ENCODE peak calls at places on chromosome 15, in four cellular contexts. C is HepG2, S is GM12878, F is K562. Q is an unnamed sample. For H3K4me1, the result is how much of the 10 kb centered on the place peaks cover.

GRCh38 chr15:67584157-67584556 is 41.7 kb downstream of the MAP2K5 start:
- DNase-seq in C (no peak), S (no peak), F (no peak), Q (no peak)

GRCh38 chr15:80788536-80788935 is 9.4 kb downstream of the CEMIP start:
- DNase-seq in C (no peak), S (no peak), F (no peak), Q (no peak)

GRCh38 chr15:25323420-25323819 is 115.4 kb downstream of the UBE3A start:
- DNase-seq in C (no peak), S (no peak), F (no peak), Q (no peak)

GRCh38 chr15:75347222-75348033 is 589 bp downstream of the NEIL1 start:
- DNase-seq in C (no peak), S (no peak), F (peak), Q (peak)

GRCh38 chr15:71262599-71262998 is 147.3 kb downstream of the THSD4 start:
- DNase-seq in C (no peak), S (no peak), F (no peak), Q (no peak)

GRCh38 chr15:70954176-70954575 is 61.5 kb downstream of the LRRC49 start:
- DNase-seq in C (no peak), S (no peak), F (no peak), Q (no peak)

GRCh38 chr15:44243146-44243545 is 45.4 kb upstream of the GOLM2 start:
- DNase-seq in C (no peak), S (no peak), F (no peak), Q (no peak)

GRCh38 chr15:59194639-59195325 is 11.9 kb upstream of the LDHAL6B start:
- DNase-seq in C (no peak), S (no peak), F (no peak), Q (no peak)

GRCh38 chr15:51494411-51495314 is 127.9 kb downstream of the DMXL2 start:
- DNase-seq in C (no peak), S (no peak), F (no peak), Q (no peak)

GRCh38 chr15:99566157-99566900 is 545 bp downstream of the MEF2A start:
- DNase-seq in C (no peak), S (no peak), F (peak), Q (no peak)
- H3K4me1 ChIP-seq in C (under half), S (under half), F (under half), Q (under half)

GRCh38 chr15:62977952-62978811 is 64.4 kb upstream of the TPM1 start:
- DNase-seq in C (no peak), S (no peak), F (no peak), Q (peak)
- TF ChIP-seq BHLHE40 in C (no peak), S (no peak), F (no peak), Q (no peak)

DNA sequence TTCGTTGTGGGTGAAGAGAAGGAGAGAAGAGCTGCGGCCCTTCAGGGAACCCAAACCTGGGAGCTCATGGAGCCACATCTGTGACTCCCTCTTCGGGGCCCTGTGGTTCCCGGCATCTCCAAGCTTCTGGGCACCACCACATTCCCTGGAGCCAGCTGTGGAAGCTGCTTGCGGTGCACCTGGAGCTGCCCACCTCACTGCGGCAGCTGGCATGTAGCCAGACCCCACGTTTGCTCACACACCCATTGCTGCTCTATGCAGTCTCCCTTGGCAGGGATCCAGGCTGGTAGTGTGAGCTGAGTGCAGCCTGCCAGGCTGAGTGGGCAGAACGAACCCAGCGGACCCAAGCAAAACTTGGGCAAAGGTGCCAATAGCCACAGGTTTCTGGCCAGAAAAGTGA is 16.8 kb upstream of the PLA2G4E start:
- DNase-seq in C (no peak), S (no peak), F (no peak), Q (no peak)
- TF ChIP-seq MAX in C (no peak), S (no peak), F (no peak), Q (no peak)

DNA sequence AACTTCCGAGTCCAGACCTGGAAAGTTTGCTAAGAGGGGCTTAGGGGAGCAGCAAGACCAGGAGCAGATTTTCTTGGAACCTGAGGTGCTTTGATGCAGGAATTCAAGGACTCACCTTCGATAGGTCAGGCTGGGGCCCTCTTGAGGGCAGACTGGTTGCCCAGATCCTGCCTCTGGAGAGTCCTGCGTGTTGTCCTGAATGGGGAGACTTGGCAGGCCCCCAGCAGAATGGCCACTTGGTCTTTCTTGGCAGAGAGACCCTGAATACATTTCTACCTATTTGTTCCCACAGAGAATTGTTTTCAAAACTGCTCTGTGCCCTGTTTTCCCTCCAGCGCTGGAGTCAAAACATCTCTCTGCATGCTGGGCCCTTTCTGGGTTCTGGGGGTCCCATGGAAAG is 4.2 kb downstream of the KLF13 start:
- DNase-seq in C (no peak), S (no peak), F (no peak), Q (no peak)
- H3K4me1 ChIP-seq in C (under half), S (half or more), F (under half), Q (under half)

GRCh38 chr15:49860101-49860500 is 239.3 kb downstream of the DTWD1 start:
- DNase-seq in C (no peak), S (no peak), F (no peak), Q (no peak)

GRCh38 chr15:49852756-49853155 is 231.9 kb downstream of the DTWD1 start:
- DNase-seq in C (no peak), S (no peak), F (no peak), Q (no peak)

GRCh38 chr15:49858076-49858475 is 237.2 kb downstream of the DTWD1 start:
- DNase-seq in C (no peak), S (no peak), F (no peak), Q (no peak)

GRCh38 chr15:49855917-49856637 is 235.2 kb downstream of the DTWD1 start:
- DNase-seq in C (no peak), S (no peak), F (no peak), Q (peak)
- TF ChIP-seq BHLHE40 in C (no peak), S (no peak), F (no peak), Q (no peak)

GRCh38 chr15:84773716-84774115 is 25.3 kb downstream of the ZNF592 start:
- DNase-seq in C (no peak), S (no peak), F (no peak), Q (no peak)

GRCh38 chr15:84772031-84772430 is 23.6 kb downstream of the ZNF592 start:
- DNase-seq in C (no peak), S (no peak), F (no peak), Q (no peak)

GRCh38 chr15:84775867-84776449 is 27.6 kb downstream of the ZNF592 start:
- DNase-seq in C (no peak), S (no peak), F (no peak), Q (no peak)

GRCh38 chr15:84778194-84778593 is 29.8 kb downstream of the ZNF592 start:
- DNase-seq in C (no peak), S (no peak), F (no peak), Q (no peak)

GRCh38 chr15:84772467-84772866 is 24.1 kb downstream of the ZNF592 start:
- DNase-seq in C (no peak), S (no peak), F (no peak), Q (no peak)
- TF ChIP-seq MAX in C (no peak), S (no peak), F (no peak), Q (no peak)

GRCh38 chr15:93070136-93070535 is 18.9 kb downstream of the RGMA start:
- DNase-seq in C (no peak), S (no peak), F (no peak), Q (no peak)
- H3K4me1 ChIP-seq in C (under half), S (under half), F (under half), Q (under half)

DNA sequence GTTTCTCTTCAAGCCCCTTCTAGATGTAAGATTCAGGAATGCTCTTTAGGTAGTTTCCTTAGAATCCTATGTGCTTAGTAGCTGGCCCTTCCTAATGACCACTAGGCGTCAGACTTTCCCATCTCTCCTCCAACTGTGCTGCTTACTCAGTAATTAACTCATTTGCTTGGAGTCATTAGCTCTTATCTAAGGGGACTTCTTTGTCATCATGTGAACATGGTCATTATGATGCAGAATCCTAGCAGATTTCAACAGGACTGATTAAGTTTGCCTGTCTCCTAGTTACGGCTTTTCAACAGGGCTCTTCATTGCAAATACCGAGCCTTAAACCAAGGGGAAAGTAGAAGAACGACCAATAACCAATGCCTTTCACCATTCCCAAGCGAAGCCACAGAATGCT is 46.4 kb downstream of the GJD2 start:
- DNase-seq in C (peak), S (no peak), F (peak), Q (peak)
- TF ChIP-seq BHLHE40 in C (no peak), S (no peak), F (no peak), Q (no peak)

GRCh38 chr15:48596841-48597240 is 48.7 kb downstream of the FBN1 start:
- DNase-seq in C (no peak), S (peak), F (no peak), Q (no peak)
- TF ChIP-seq MAX in C (no peak), S (no peak), F (no peak), Q (no peak)